ENCODE peak calls at places on chromosomes 16 and 17, in eight cellular contexts. One of them, this sample, is unnamed. For H3K4me1, the result is how much of the 10 kb centered on the place peaks cover.

GRCh38 chr16:22397459-22397858 is 23.0 kb upstream of the CDR2 start:
- DNase-seq in tibial artery: no peak
- DNase-seq in PC-3: peak
- DNase-seq in Peyer's patch: no peak
- DNase-seq in lower lobe of right lung: no peak
- DNase-seq in kidney: no peak
- DNase-seq in fibroblast of lung: peak
- DNase-seq in ascending aorta: no peak
- DNase-seq in this sample: peak

GRCh38 chr17:8003594-8004181 is 1.3 kb downstream of the GUCY2D start:
- DNase-seq in Peyer's patch: no peak
- DNase-seq in fibroblast of lung: no peak
- DNase-seq in tibial artery: no peak
- DNase-seq in PC-3: no peak
- DNase-seq in lower lobe of right lung: no peak
- DNase-seq in kidney: peak
- DNase-seq in ascending aorta: no peak
- DNase-seq in this sample: no peak

GRCh38 chr16:13426736-13427135 is 493.2 kb upstream of the ERCC4 start:
- DNase-seq in fibroblast of lung: no peak
- DNase-seq in PC-3: no peak
- DNase-seq in Peyer's patch: no peak
- DNase-seq in ascending aorta: no peak
- DNase-seq in kidney: no peak
- DNase-seq in lower lobe of right lung: no peak
- DNase-seq in tibial artery: no peak
- DNase-seq in this sample: no peak

GRCh38 chr17:48995332-48995870 is 1.8 kb upstream of the IGF2BP1 start:
- DNase-seq in PC-3: no peak
- DNase-seq in Peyer's patch: no peak
- DNase-seq in tibial artery: no peak
- DNase-seq in lower lobe of right lung: no peak
- DNase-seq in kidney: no peak
- DNase-seq in ascending aorta: peak
- DNase-seq in fibroblast of lung: peak
- DNase-seq in this sample: peak

GRCh38 chr17:29444589-29444988 is 54.4 kb downstream of the TAOK1 start:
- DNase-seq in lower lobe of right lung: no peak
- DNase-seq in Peyer's patch: no peak
- DNase-seq in kidney: no peak
- DNase-seq in fibroblast of lung: peak
- DNase-seq in ascending aorta: no peak
- DNase-seq in PC-3: peak
- DNase-seq in tibial artery: no peak
- DNase-seq in this sample: no peak

GRCh38 chr17:38449364-38449763 is 21.1 kb downstream of the ARHGAP23 start:
- DNase-seq in fibroblast of lung: no peak
- DNase-seq in Peyer's patch: no peak
- DNase-seq in lower lobe of right lung: no peak
- DNase-seq in kidney: no peak
- DNase-seq in tibial artery: no peak
- DNase-seq in ascending aorta: no peak
- DNase-seq in PC-3: no peak
- DNase-seq in this sample: peak

GRCh38 chr17:70892527-70892926 is 723.2 kb downstream of the KCNJ2 start:
- DNase-seq in PC-3: no peak
- DNase-seq in lower lobe of right lung: no peak
- DNase-seq in tibial artery: no peak
- DNase-seq in ascending aorta: no peak
- DNase-seq in fibroblast of lung: no peak
- DNase-seq in kidney: no peak
- DNase-seq in Peyer's patch: no peak
- DNase-seq in this sample: no peak

GRCh38 chr17:74730491-74731346 is 6.3 kb upstream of the RAB37 start:
- DNase-seq in Peyer's patch: peak
- DNase-seq in tibial artery: no peak
- DNase-seq in PC-3: peak
- DNase-seq in fibroblast of lung: no peak
- DNase-seq in kidney: no peak
- DNase-seq in lower lobe of right lung: no peak
- DNase-seq in ascending aorta: no peak
- DNase-seq in this sample: no peak

GRCh38 chr16:75053791-75054555 is 55.1 kb downstream of the ZNRF1 start:
- DNase-seq in lower lobe of right lung: peak
- DNase-seq in fibroblast of lung: no peak
- DNase-seq in kidney: peak
- DNase-seq in ascending aorta: no peak
- DNase-seq in tibial artery: no peak
- DNase-seq in PC-3: peak
- DNase-seq in Peyer's patch: peak
- DNase-seq in this sample: peak

GRCh38 chr17:38663125-38663751 is 11.5 kb downstream of the EPOP start:
- DNase-seq in kidney: peak
- DNase-seq in lower lobe of right lung: peak
- DNase-seq in PC-3: peak
- DNase-seq in ascending aorta: no peak
- DNase-seq in tibial artery: no peak
- DNase-seq in fibroblast of lung: peak
- DNase-seq in Peyer's patch: no peak
- DNase-seq in this sample: peak

GRCh38 chr17:75763613-75764416 is 1.2 kb downstream of the GALK1 start:
- DNase-seq in PC-3: no peak
- DNase-seq in lower lobe of right lung: peak
- DNase-seq in Peyer's patch: no peak
- DNase-seq in fibroblast of lung: no peak
- DNase-seq in ascending aorta: no peak
- DNase-seq in tibial artery: peak
- DNase-seq in kidney: peak
- DNase-seq in this sample: no peak

GRCh38 chr17:5126719-5127488 is 11.1 kb downstream of the USP6 start:
- DNase-seq in lower lobe of right lung: peak
- DNase-seq in fibroblast of lung: no peak
- DNase-seq in PC-3: no peak
- DNase-seq in ascending aorta: peak
- DNase-seq in kidney: peak
- DNase-seq in Peyer's patch: no peak
- DNase-seq in tibial artery: peak
- DNase-seq in this sample: no peak

GRCh38 chr16:17082126-17082882 is 388.5 kb downstream of the XYLT1 start:
- DNase-seq in lower lobe of right lung: no peak
- DNase-seq in ascending aorta: no peak
- DNase-seq in Peyer's patch: no peak
- DNase-seq in PC-3: no peak
- DNase-seq in kidney: no peak
- DNase-seq in tibial artery: no peak
- DNase-seq in fibroblast of lung: no peak
- DNase-seq in this sample: no peak

GRCh38 chr17:29158515-29159275 is 21.5 kb downstream of the MYO18A start:
- DNase-seq in lower lobe of right lung: no peak
- DNase-seq in tibial artery: no peak
- DNase-seq in ascending aorta: peak
- DNase-seq in PC-3: no peak
- DNase-seq in fibroblast of lung: peak
- DNase-seq in Peyer's patch: no peak
- DNase-seq in kidney: peak
- DNase-seq in this sample: peak

GRCh38 chr16:22317625-22318024 is 20.4 kb downstream of the POLR3E start:
- DNase-seq in lower lobe of right lung: no peak
- DNase-seq in PC-3: no peak
- DNase-seq in tibial artery: no peak
- DNase-seq in fibroblast of lung: no peak
- DNase-seq in Peyer's patch: no peak
- DNase-seq in ascending aorta: peak
- DNase-seq in kidney: no peak
- DNase-seq in this sample: no peak

DNA sequence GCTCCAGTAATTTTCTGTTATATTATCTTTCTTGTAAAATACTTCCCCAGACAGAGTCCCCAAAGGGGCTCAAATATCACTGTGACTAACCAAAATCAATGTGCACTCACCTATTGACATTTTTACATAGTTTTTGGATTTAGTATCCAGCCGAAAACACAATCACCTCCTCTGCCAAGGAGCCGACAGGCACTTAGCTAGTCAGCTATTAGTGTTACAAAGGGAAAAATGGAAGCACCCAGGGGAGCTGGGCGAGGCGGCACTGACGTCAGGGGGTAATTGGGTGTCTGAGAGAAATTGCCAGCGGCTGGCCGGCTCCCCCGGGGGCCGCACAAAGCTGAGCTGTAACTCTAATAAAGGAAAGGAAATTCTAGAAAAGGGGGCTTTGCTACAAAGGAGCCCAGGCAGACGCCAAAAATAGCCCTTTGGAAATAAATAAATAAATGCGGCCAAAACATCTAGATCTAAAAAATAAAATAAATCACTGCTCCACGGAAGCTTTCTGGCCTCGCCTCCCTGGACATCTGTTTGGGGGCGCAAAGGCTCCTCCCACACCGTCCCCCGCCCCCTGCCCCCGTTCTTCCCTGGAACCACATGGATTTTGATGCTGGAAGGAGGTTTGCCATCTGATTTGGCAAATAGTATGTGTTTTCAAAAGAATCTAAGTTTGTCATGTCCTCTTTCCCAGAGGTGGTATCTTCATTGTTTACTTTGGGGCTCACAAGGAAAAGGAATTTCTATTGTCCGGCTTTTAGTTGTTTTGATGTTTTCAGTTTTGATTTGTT is 156.8 kb downstream of the ZNF423 start:
- DNase-seq in fibroblast of lung: peak
- DNase-seq in PC-3: no peak
- DNase-seq in ascending aorta: peak
- DNase-seq in tibial artery: peak
- DNase-seq in kidney: no peak
- DNase-seq in lower lobe of right lung: no peak
- DNase-seq in Peyer's patch: no peak
- DNase-seq in this sample: peak
- H3K4me1 ChIP-seq in fibroblast of lung: under half
- H3K4me1 ChIP-seq in PC-3: under half
- H3K4me1 ChIP-seq in ascending aorta: under half
- H3K4me1 ChIP-seq in tibial artery: half or more
- H3K4me1 ChIP-seq in kidney: under half
- H3K4me1 ChIP-seq in lower lobe of right lung: under half
- H3K4me1 ChIP-seq in Peyer's patch: under half
- H3K4me1 ChIP-seq in this sample: half or more

GRCh38 chr17:1762906-1763829 is 1.3 kb downstream of the SERPINF1 start:
- DNase-seq in lower lobe of right lung: no peak
- DNase-seq in tibial artery: peak
- DNase-seq in PC-3: no peak
- DNase-seq in fibroblast of lung: peak
- DNase-seq in Peyer's patch: no peak
- DNase-seq in ascending aorta: no peak
- DNase-seq in kidney: no peak
- DNase-seq in this sample: peak
- H3K4me3 ChIP-seq in lower lobe of right lung: peak
- H3K4me3 ChIP-seq in tibial artery: peak
- H3K4me3 ChIP-seq in PC-3: no peak
- H3K4me3 ChIP-seq in fibroblast of lung: peak
- H3K4me3 ChIP-seq in Peyer's patch: peak
- H3K4me3 ChIP-seq in ascending aorta: peak
- H3K4me3 ChIP-seq in kidney: peak
- H3K4me3 ChIP-seq in this sample: peak

DNA sequence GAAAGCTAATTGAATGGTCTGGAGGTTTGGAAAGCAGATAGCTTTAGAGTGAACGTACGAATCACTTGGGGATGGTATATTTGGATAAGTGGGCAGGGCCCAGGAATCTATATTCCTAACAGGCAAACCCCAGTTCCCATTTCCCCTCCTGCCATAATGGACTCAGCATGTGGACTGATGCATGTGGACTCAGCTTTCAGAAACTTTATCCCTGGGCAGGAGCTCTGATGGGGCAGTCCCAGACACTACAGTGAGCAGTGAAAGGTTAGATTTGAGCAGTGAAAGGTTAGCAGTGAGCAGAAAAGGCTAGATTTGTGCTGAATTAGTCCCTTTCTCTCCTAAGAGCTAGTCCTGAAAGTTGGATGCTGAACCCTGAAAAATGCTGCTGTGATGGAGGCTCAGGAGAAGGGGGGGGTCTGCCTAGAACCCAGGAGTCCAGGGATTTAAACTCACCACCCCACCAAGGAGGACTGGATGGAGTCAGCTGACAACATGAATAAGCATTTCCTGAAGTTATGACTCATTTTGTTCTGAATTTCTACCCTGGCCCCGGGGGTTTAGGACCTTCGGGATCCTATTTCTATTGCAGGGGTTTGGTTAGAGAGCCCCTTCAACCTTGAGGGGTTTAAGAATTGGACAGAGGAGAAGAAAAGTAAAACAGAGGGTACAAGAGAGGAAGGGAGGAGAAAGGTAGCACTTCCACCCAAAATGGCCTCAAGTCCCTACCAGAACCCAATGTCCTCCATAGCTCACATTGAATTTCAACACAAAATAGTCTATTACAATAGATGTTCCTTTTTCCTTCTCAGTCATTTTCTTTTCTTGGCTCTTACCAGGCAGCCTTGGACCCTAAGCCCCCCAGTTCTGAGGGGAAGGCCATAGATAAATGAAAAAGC is 10.3 kb upstream of the FZD2 start:
- DNase-seq in PC-3: peak
- DNase-seq in tibial artery: no peak
- DNase-seq in ascending aorta: no peak
- DNase-seq in kidney: no peak
- DNase-seq in fibroblast of lung: peak
- DNase-seq in lower lobe of right lung: no peak
- DNase-seq in Peyer's patch: no peak
- DNase-seq in this sample: no peak
- H3K27ac ChIP-seq in PC-3: peak
- H3K27ac ChIP-seq in tibial artery: no peak
- H3K27ac ChIP-seq in ascending aorta: no peak
- H3K27ac ChIP-seq in kidney: no peak
- H3K27ac ChIP-seq in fibroblast of lung: peak
- H3K27ac ChIP-seq in lower lobe of right lung: no peak
- H3K27ac ChIP-seq in Peyer's patch: no peak
- H3K27ac ChIP-seq in this sample: peak

GRCh38 chr17:80253631-80254395 is 6.8 kb upstream of the RNF213 start:
- DNase-seq in tibial artery: no peak
- DNase-seq in PC-3: no peak
- DNase-seq in ascending aorta: no peak
- DNase-seq in Peyer's patch: no peak
- DNase-seq in fibroblast of lung: no peak
- DNase-seq in kidney: no peak
- DNase-seq in lower lobe of right lung: no peak
- DNase-seq in this sample: no peak

GRCh38 chr17:80252871-80253270 is 7.8 kb upstream of the RNF213 start:
- DNase-seq in lower lobe of right lung: peak
- DNase-seq in kidney: peak
- DNase-seq in Peyer's patch: peak
- DNase-seq in fibroblast of lung: peak
- DNase-seq in ascending aorta: no peak
- DNase-seq in PC-3: peak
- DNase-seq in tibial artery: no peak
- DNase-seq in this sample: no peak

GRCh38 chr17:80257716-80258213 is 2.9 kb upstream of the RNF213 start:
- DNase-seq in tibial artery: no peak
- DNase-seq in Peyer's patch: no peak
- DNase-seq in lower lobe of right lung: no peak
- DNase-seq in kidney: no peak
- DNase-seq in ascending aorta: no peak
- DNase-seq in fibroblast of lung: no peak
- DNase-seq in PC-3: no peak
- DNase-seq in this sample: no peak

GRCh38 chr17:80254396-80255241 is 6.0 kb upstream of the RNF213 start:
- DNase-seq in PC-3: peak
- DNase-seq in fibroblast of lung: peak
- DNase-seq in lower lobe of right lung: no peak
- DNase-seq in Peyer's patch: peak
- DNase-seq in tibial artery: no peak
- DNase-seq in ascending aorta: peak
- DNase-seq in kidney: peak
- DNase-seq in this sample: peak

GRCh38 chr17:80256034-80256350 is 4.7 kb upstream of the RNF213 start:
- DNase-seq in lower lobe of right lung: no peak
- DNase-seq in tibial artery: no peak
- DNase-seq in Peyer's patch: no peak
- DNase-seq in PC-3: no peak
- DNase-seq in ascending aorta: no peak
- DNase-seq in fibroblast of lung: no peak
- DNase-seq in kidney: no peak
- DNase-seq in this sample: no peak
- H3K4me1 ChIP-seq in lower lobe of right lung: under half
- H3K4me1 ChIP-seq in tibial artery: under half
- H3K4me1 ChIP-seq in Peyer's patch: under half
- H3K4me1 ChIP-seq in PC-3: under half
- H3K4me1 ChIP-seq in ascending aorta: under half
- H3K4me1 ChIP-seq in fibroblast of lung: under half
- H3K4me1 ChIP-seq in kidney: under half
- H3K4me1 ChIP-seq in this sample: under half

This sample was measured in SJCRH30.